ENCODE peak calls at places on chromosomes 5 and 9, in seven cellular contexts. One of them, this sample, is unnamed.

GRCh38 chr9:6677803-6678202 is 32.3 kb upstream of the GLDC start:
- DNase-seq in WERI-Rb-1: no peak
- DNase-seq in heart left ventricle: no peak
- DNase-seq in hepatocyte: no peak
- DNase-seq in progenitor cell of endocrine pancreas: no peak
- DNase-seq in endothelial cell: no peak
- DNase-seq in activated B cell treated with CpG ODN at 0.5 μM for 24 hours: no peak
- DNase-seq in this sample: no peak

GRCh38 chr5:181189962-181190710 is 14.9 kb downstream of the TRIM7 start:
- DNase-seq in WERI-Rb-1: no peak
- DNase-seq in heart left ventricle: no peak
- DNase-seq in hepatocyte: peak
- DNase-seq in progenitor cell of endocrine pancreas: peak
- DNase-seq in endothelial cell: peak
- DNase-seq in activated B cell treated with CpG ODN at 0.5 μM for 24 hours: peak
- DNase-seq in this sample: no peak

GRCh38 chr9:112531666-112532282 is 45.1 kb downstream of the KIAA1958 start:
- DNase-seq in WERI-Rb-1: no peak
- DNase-seq in heart left ventricle: no peak
- DNase-seq in hepatocyte: no peak
- DNase-seq in progenitor cell of endocrine pancreas: no peak
- DNase-seq in endothelial cell: no peak
- DNase-seq in activated B cell treated with CpG ODN at 0.5 μM for 24 hours: no peak
- DNase-seq in this sample: no peak

GRCh38 chr9:84670106-84670800 is 724 bp downstream of the NTRK2 start:
- DNase-seq in WERI-Rb-1: no peak
- DNase-seq in heart left ventricle: peak
- DNase-seq in hepatocyte: peak
- DNase-seq in progenitor cell of endocrine pancreas: peak
- DNase-seq in endothelial cell: peak
- DNase-seq in activated B cell treated with CpG ODN at 0.5 μM for 24 hours: no peak
- DNase-seq in this sample: no peak

GRCh38 chr5:82165740-82166530 is 112.2 kb downstream of the RPS23 start:
- DNase-seq in WERI-Rb-1: peak
- DNase-seq in heart left ventricle: peak
- DNase-seq in hepatocyte: peak
- DNase-seq in progenitor cell of endocrine pancreas: no peak
- DNase-seq in endothelial cell: peak
- DNase-seq in activated B cell treated with CpG ODN at 0.5 μM for 24 hours: no peak
- DNase-seq in this sample: no peak

GRCh38 chr5:147522435-147522834 is 12.6 kb upstream of the DPYSL3 start:
- DNase-seq in WERI-Rb-1: no peak
- DNase-seq in heart left ventricle: no peak
- DNase-seq in hepatocyte: no peak
- DNase-seq in progenitor cell of endocrine pancreas: no peak
- DNase-seq in endothelial cell: no peak
- DNase-seq in activated B cell treated with CpG ODN at 0.5 μM for 24 hours: no peak
- DNase-seq in this sample: no peak

GRCh38 chr5:151870820-151871219 is 53.8 kb downstream of the GLRA1 start:
- DNase-seq in WERI-Rb-1: no peak
- DNase-seq in heart left ventricle: no peak
- DNase-seq in hepatocyte: no peak
- DNase-seq in progenitor cell of endocrine pancreas: no peak
- DNase-seq in endothelial cell: no peak
- DNase-seq in activated B cell treated with CpG ODN at 0.5 μM for 24 hours: no peak
- DNase-seq in this sample: no peak

GRCh38 chr5:31531543-31531887 is 378 bp downstream of the DROSHA start:
- DNase-seq in WERI-Rb-1: peak
- DNase-seq in heart left ventricle: no peak
- DNase-seq in hepatocyte: peak
- DNase-seq in progenitor cell of endocrine pancreas: no peak
- DNase-seq in endothelial cell: peak
- DNase-seq in activated B cell treated with CpG ODN at 0.5 μM for 24 hours: no peak
- DNase-seq in this sample: no peak

GRCh38 chr9:97990259-97990658 is 7.1 kb downstream of the ANP32B start:
- DNase-seq in WERI-Rb-1: no peak
- DNase-seq in heart left ventricle: no peak
- DNase-seq in hepatocyte: peak
- DNase-seq in progenitor cell of endocrine pancreas: no peak
- DNase-seq in endothelial cell: no peak
- DNase-seq in activated B cell treated with CpG ODN at 0.5 μM for 24 hours: no peak
- DNase-seq in this sample: no peak

GRCh38 chr5:67092447-67093023 is 104.1 kb downstream of the CD180 start:
- DNase-seq in WERI-Rb-1: no peak
- DNase-seq in heart left ventricle: no peak
- DNase-seq in hepatocyte: no peak
- DNase-seq in progenitor cell of endocrine pancreas: no peak
- DNase-seq in endothelial cell: no peak
- DNase-seq in activated B cell treated with CpG ODN at 0.5 μM for 24 hours: no peak
- DNase-seq in this sample: no peak

GRCh38 chr9:97571664-97572063 is 61.5 kb downstream of the TSTD2 start:
- DNase-seq in WERI-Rb-1: peak
- DNase-seq in heart left ventricle: no peak
- DNase-seq in hepatocyte: peak
- DNase-seq in progenitor cell of endocrine pancreas: no peak
- DNase-seq in endothelial cell: no peak
- DNase-seq in activated B cell treated with CpG ODN at 0.5 μM for 24 hours: no peak
- DNase-seq in this sample: no peak

GRCh38 chr5:96868603-96869371 is 7.5 kb upstream of the ERAP2 start:
- DNase-seq in WERI-Rb-1: peak
- DNase-seq in heart left ventricle: no peak
- DNase-seq in hepatocyte: peak
- DNase-seq in progenitor cell of endocrine pancreas: no peak
- DNase-seq in endothelial cell: peak
- DNase-seq in activated B cell treated with CpG ODN at 0.5 μM for 24 hours: no peak
- DNase-seq in this sample: no peak

GRCh38 chr5:3818612-3819011 is 223.0 kb downstream of the IRX1 start:
- DNase-seq in WERI-Rb-1: no peak
- DNase-seq in heart left ventricle: no peak
- DNase-seq in hepatocyte: no peak
- DNase-seq in progenitor cell of endocrine pancreas: no peak
- DNase-seq in endothelial cell: no peak
- DNase-seq in activated B cell treated with CpG ODN at 0.5 μM for 24 hours: no peak
- DNase-seq in this sample: no peak

GRCh38 chr5:42889311-42889933 is 77.7 kb upstream of the SELENOP start:
- DNase-seq in WERI-Rb-1: peak
- DNase-seq in heart left ventricle: peak
- DNase-seq in hepatocyte: peak
- DNase-seq in progenitor cell of endocrine pancreas: peak
- DNase-seq in endothelial cell: peak
- DNase-seq in activated B cell treated with CpG ODN at 0.5 μM for 24 hours: no peak
- DNase-seq in this sample: peak

GRCh38 chr9:19517202-19517942 is 108.6 kb downstream of the ACER2 start:
- DNase-seq in WERI-Rb-1: peak
- DNase-seq in heart left ventricle: no peak
- DNase-seq in hepatocyte: no peak
- DNase-seq in progenitor cell of endocrine pancreas: no peak
- DNase-seq in endothelial cell: peak
- DNase-seq in activated B cell treated with CpG ODN at 0.5 μM for 24 hours: no peak
- DNase-seq in this sample: no peak

GRCh38 chr5:141529002-141529401 is 40.1 kb downstream of the PCDHGC5 start:
- DNase-seq in WERI-Rb-1: no peak
- DNase-seq in heart left ventricle: no peak
- DNase-seq in hepatocyte: peak
- DNase-seq in progenitor cell of endocrine pancreas: no peak
- DNase-seq in endothelial cell: no peak
- DNase-seq in activated B cell treated with CpG ODN at 0.5 μM for 24 hours: no peak
- DNase-seq in this sample: no peak

GRCh38 chr5:52580921-52581320 is 206.8 kb upstream of the ITGA1 start:
- DNase-seq in WERI-Rb-1: no peak
- DNase-seq in heart left ventricle: no peak
- DNase-seq in hepatocyte: no peak
- DNase-seq in progenitor cell of endocrine pancreas: no peak
- DNase-seq in endothelial cell: no peak
- DNase-seq in activated B cell treated with CpG ODN at 0.5 μM for 24 hours: no peak
- DNase-seq in this sample: no peak

GRCh38 chr9:130825051-130825651 is 9.9 kb upstream of the ABL1 start:
- DNase-seq in WERI-Rb-1: peak
- DNase-seq in heart left ventricle: no peak
- DNase-seq in hepatocyte: peak
- DNase-seq in progenitor cell of endocrine pancreas: no peak
- DNase-seq in endothelial cell: no peak
- DNase-seq in activated B cell treated with CpG ODN at 0.5 μM for 24 hours: no peak
- DNase-seq in this sample: no peak

GRCh38 chr5:177302354-177303110 is 987 bp downstream of the RAB24 start:
- DNase-seq in WERI-Rb-1: no peak
- DNase-seq in heart left ventricle: no peak
- DNase-seq in hepatocyte: no peak
- DNase-seq in progenitor cell of endocrine pancreas: no peak
- DNase-seq in endothelial cell: no peak
- DNase-seq in activated B cell treated with CpG ODN at 0.5 μM for 24 hours: no peak
- DNase-seq in this sample: no peak

GRCh38 chr5:177300971-177301370 is 2.5 kb downstream of the RAB24 start:
- DNase-seq in WERI-Rb-1: no peak
- DNase-seq in heart left ventricle: no peak
- DNase-seq in hepatocyte: no peak
- DNase-seq in progenitor cell of endocrine pancreas: no peak
- DNase-seq in endothelial cell: no peak
- DNase-seq in activated B cell treated with CpG ODN at 0.5 μM for 24 hours: no peak
- DNase-seq in this sample: no peak

GRCh38 chr5:177299711-177300110 is 3.8 kb downstream of the RAB24 start:
- DNase-seq in WERI-Rb-1: no peak
- DNase-seq in heart left ventricle: no peak
- DNase-seq in hepatocyte: no peak
- DNase-seq in progenitor cell of endocrine pancreas: no peak
- DNase-seq in endothelial cell: no peak
- DNase-seq in activated B cell treated with CpG ODN at 0.5 μM for 24 hours: no peak
- DNase-seq in this sample: no peak

GRCh38 chr5:177301503-177302165 is 1.9 kb downstream of the RAB24 start:
- DNase-seq in WERI-Rb-1: no peak
- DNase-seq in heart left ventricle: no peak
- DNase-seq in hepatocyte: no peak
- DNase-seq in progenitor cell of endocrine pancreas: no peak
- DNase-seq in endothelial cell: no peak
- DNase-seq in activated B cell treated with CpG ODN at 0.5 μM for 24 hours: no peak
- DNase-seq in this sample: no peak

GRCh38 chr5:177300236-177300880 is 3.2 kb downstream of the RAB24 start:
- DNase-seq in WERI-Rb-1: no peak
- DNase-seq in heart left ventricle: peak
- DNase-seq in hepatocyte: peak
- DNase-seq in progenitor cell of endocrine pancreas: no peak
- DNase-seq in endothelial cell: peak
- DNase-seq in activated B cell treated with CpG ODN at 0.5 μM for 24 hours: peak
- DNase-seq in this sample: no peak
- TF ChIP-seq CTCF in WERI-Rb-1: no peak
- TF ChIP-seq CTCF in heart left ventricle: no peak
- TF ChIP-seq CTCF in hepatocyte: peak
- TF ChIP-seq CTCF in progenitor cell of endocrine pancreas: no peak
- TF ChIP-seq CTCF in endothelial cell: peak
- TF ChIP-seq CTCF in activated B cell treated with CpG ODN at 0.5 μM for 24 hours: no peak
- TF ChIP-seq CTCF in this sample: no peak

DNA sequence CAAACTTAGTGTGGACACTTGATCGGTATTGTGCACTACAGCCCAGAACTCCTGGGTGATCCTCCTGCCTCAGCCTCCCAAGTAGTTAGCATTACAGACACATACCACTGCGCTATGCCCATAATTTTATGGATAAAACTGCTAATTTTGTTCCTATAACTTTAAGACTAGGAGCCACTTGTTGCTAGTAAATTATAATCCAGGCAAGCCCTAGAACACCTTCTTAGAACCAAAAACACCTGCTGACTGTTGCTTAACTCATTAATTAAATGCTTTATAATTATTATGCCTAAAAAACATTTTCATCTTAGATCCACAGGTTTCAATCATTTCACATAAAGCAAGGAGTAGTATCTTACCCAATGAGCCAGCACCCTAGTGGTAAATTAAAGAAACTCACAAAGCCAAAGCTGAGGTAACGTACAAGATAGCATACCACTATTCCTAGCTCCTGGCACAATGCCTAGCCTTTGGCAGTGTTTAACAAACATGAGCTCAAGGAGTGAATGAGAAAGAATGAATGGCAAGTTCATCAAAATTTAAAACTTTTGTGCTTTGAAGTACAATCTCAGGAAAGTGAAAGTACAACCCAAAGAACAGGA is 5.4 kb downstream of the MRPS27 start:
- DNase-seq in WERI-Rb-1: no peak
- DNase-seq in heart left ventricle: peak
- DNase-seq in hepatocyte: peak
- DNase-seq in progenitor cell of endocrine pancreas: no peak
- DNase-seq in endothelial cell: no peak
- DNase-seq in activated B cell treated with CpG ODN at 0.5 μM for 24 hours: no peak
- DNase-seq in this sample: no peak
- TF ChIP-seq CTCF in WERI-Rb-1: no peak
- TF ChIP-seq CTCF in heart left ventricle: no peak
- TF ChIP-seq CTCF in hepatocyte: no peak
- TF ChIP-seq CTCF in progenitor cell of endocrine pancreas: no peak
- TF ChIP-seq CTCF in endothelial cell: no peak
- TF ChIP-seq CTCF in activated B cell treated with CpG ODN at 0.5 μM for 24 hours: no peak
- TF ChIP-seq CTCF in this sample: no peak

GRCh38 chr5:128273736-128274135 is 190.2 kb downstream of the SLC12A2 start:
- DNase-seq in WERI-Rb-1: no peak
- DNase-seq in heart left ventricle: no peak
- DNase-seq in hepatocyte: no peak
- DNase-seq in progenitor cell of endocrine pancreas: no peak
- DNase-seq in endothelial cell: no peak
- DNase-seq in activated B cell treated with CpG ODN at 0.5 μM for 24 hours: no peak
- DNase-seq in this sample: no peak

GRCh38 chr5:128274441-128274840 is 190.9 kb downstream of the SLC12A2 start:
- DNase-seq in WERI-Rb-1: no peak
- DNase-seq in heart left ventricle: no peak
- DNase-seq in hepatocyte: no peak
- DNase-seq in progenitor cell of endocrine pancreas: no peak
- DNase-seq in endothelial cell: no peak
- DNase-seq in activated B cell treated with CpG ODN at 0.5 μM for 24 hours: no peak
- DNase-seq in this sample: no peak

GRCh38 chr5:128276537-128277216 is 193.1 kb downstream of the SLC12A2 start:
- DNase-seq in WERI-Rb-1: no peak
- DNase-seq in heart left ventricle: no peak
- DNase-seq in hepatocyte: peak
- DNase-seq in progenitor cell of endocrine pancreas: no peak
- DNase-seq in endothelial cell: no peak
- DNase-seq in activated B cell treated with CpG ODN at 0.5 μM for 24 hours: no peak
- DNase-seq in this sample: no peak

GRCh38 chr5:128271859-128272446 is 188.4 kb downstream of the SLC12A2 start:
- DNase-seq in WERI-Rb-1: no peak
- DNase-seq in heart left ventricle: peak
- DNase-seq in hepatocyte: peak
- DNase-seq in progenitor cell of endocrine pancreas: no peak
- DNase-seq in endothelial cell: no peak
- DNase-seq in activated B cell treated with CpG ODN at 0.5 μM for 24 hours: no peak
- DNase-seq in this sample: no peak

GRCh38 chr5:128271071-128271470 is 187.5 kb downstream of the SLC12A2 start:
- DNase-seq in WERI-Rb-1: no peak
- DNase-seq in heart left ventricle: no peak
- DNase-seq in hepatocyte: no peak
- DNase-seq in progenitor cell of endocrine pancreas: no peak
- DNase-seq in endothelial cell: no peak
- DNase-seq in activated B cell treated with CpG ODN at 0.5 μM for 24 hours: no peak
- DNase-seq in this sample: no peak
- TF ChIP-seq CTCF in WERI-Rb-1: no peak
- TF ChIP-seq CTCF in heart left ventricle: no peak
- TF ChIP-seq CTCF in hepatocyte: no peak
- TF ChIP-seq CTCF in progenitor cell of endocrine pancreas: no peak
- TF ChIP-seq CTCF in endothelial cell: no peak
- TF ChIP-seq CTCF in activated B cell treated with CpG ODN at 0.5 μM for 24 hours: no peak
- TF ChIP-seq CTCF in this sample: no peak

DNA sequence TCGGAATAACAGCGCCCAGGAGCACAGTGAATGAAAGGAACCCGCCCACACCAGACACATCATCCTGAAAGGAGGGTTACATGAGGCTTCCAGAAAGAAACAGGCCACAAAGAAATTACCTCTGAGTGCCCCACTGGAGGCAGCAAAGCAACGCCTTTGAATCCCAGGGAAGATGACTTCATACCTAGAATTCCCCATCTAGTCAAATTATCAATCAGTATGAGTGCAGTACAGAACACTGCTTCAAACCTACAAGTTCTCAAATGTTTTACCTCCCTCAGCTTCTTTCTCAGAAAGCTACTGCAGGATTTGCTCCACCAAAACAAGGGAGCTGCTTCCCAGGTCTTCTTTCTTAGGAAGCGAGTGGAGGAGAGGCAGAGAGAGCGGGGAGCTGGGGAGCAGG is 87.2 kb downstream of the SEMA4D start:
- DNase-seq in WERI-Rb-1: peak
- DNase-seq in heart left ventricle: no peak
- DNase-seq in hepatocyte: no peak
- DNase-seq in progenitor cell of endocrine pancreas: no peak
- DNase-seq in endothelial cell: no peak
- DNase-seq in activated B cell treated with CpG ODN at 0.5 μM for 24 hours: no peak
- DNase-seq in this sample: no peak
- TF ChIP-seq CTCF in WERI-Rb-1: peak
- TF ChIP-seq CTCF in heart left ventricle: no peak
- TF ChIP-seq CTCF in hepatocyte: no peak
- TF ChIP-seq CTCF in progenitor cell of endocrine pancreas: no peak
- TF ChIP-seq CTCF in endothelial cell: no peak
- TF ChIP-seq CTCF in activated B cell treated with CpG ODN at 0.5 μM for 24 hours: no peak
- TF ChIP-seq CTCF in this sample: no peak

This sample was measured in omental fat pad.